ENCODE peak calls at places on chromosome 12, in five cellular contexts. J, R, N, G and L are unnamed samples.

GRCh38 chr12:18589316-18589715 is 148.5 kb downstream of the PLCZ1 start:
- DNase-seq in R (no peak), N (no peak), J (no peak), G (no peak), L (no peak)

GRCh38 chr12:115640929-115641328 is 636.6 kb downstream of the MED13L start:
- DNase-seq in R (no peak), J (no peak), G (no peak), N (no peak), L (no peak)

GRCh38 chr12:6322969-6323339 is 12.5 kb downstream of the PLEKHG6 start:
- DNase-seq in R (no peak), N (no peak), G (no peak), J (no peak), L (no peak)

GRCh38 chr12:131058700-131059099 is 105.0 kb downstream of the ADGRD1 start:
- DNase-seq in G (no peak), R (no peak), N (no peak), J (no peak), L (no peak)

GRCh38 chr12:122982494-122982850 is 2.0 kb downstream of the ARL6IP4 start:
- DNase-seq in J (no peak), N (no peak), G (no peak), R (no peak), L (no peak)

GRCh38 chr12:65673732-65674131 is 150.6 kb upstream of the HMGA2 start:
- DNase-seq in N (no peak), J (no peak), R (no peak), G (no peak), L (no peak)

GRCh38 chr12:118237908-118238307 is 102.0 kb downstream of the PEBP1 start:
- DNase-seq in N (no peak), G (peak; percentile 7), R (peak; percentile 5), J (no peak), L (peak; percentile 39)

GRCh38 chr12:57240069-57240921 is 10.7 kb downstream of the STAC3 start:
- DNase-seq in J (peak; percentile 69), G (peak; percentile 85), N (no peak), R (no peak), L (no peak)

GRCh38 chr12:106418970-106419369 is 61.4 kb downstream of the POLR3B start:
- DNase-seq in G (no peak), J (no peak), R (no peak), N (no peak), L (no peak)

GRCh38 chr12:13350946-13351345 is 154.4 kb downstream of the EMP1 start:
- DNase-seq in N (no peak), G (no peak), R (no peak), J (no peak), L (no peak)

GRCh38 chr12:118060301-118061010 is 523 bp downstream of the WSB2 start:
- DNase-seq in J (peak; percentile 78), G (peak; percentile 70), N (no peak), R (no peak), L (no peak)

GRCh38 chr12:119696943-119697342 is 29.0 kb downstream of the PRKAB1 start:
- DNase-seq in N (no peak), G (no peak), J (no peak), R (no peak), L (no peak)

GRCh38 chr12:47812797-47813490 is 6.8 kb downstream of the HDAC7 start:
- DNase-seq in N (peak; percentile 94), G (peak; percentile 96), J (peak; percentile 92), R (peak; percentile 59), L (no peak)

GRCh38 chr12:56128669-56129209 is 672 bp downstream of the ESYT1 start:
- DNase-seq in N (no peak), R (no peak), J (peak; percentile 53), G (peak; percentile 59), L (no peak)

GRCh38 chr12:109711596-109712461 is 1.8 kb upstream of the FAM222A start:
- DNase-seq in G (no peak), N (no peak), J (no peak), R (no peak), L (no peak)

GRCh38 chr12:630656-631632 is 32.3 kb downstream of the NINJ2 start:
- DNase-seq in N (no peak), J (peak; percentile 86), G (no peak), R (no peak), L (no peak)

GRCh38 chr12:47504775-47505446 is 200.9 kb downstream of the RPAP3 start:
- DNase-seq in N (no peak), G (no peak), J (no peak), R (peak; percentile 59), L (no peak)

GRCh38 chr12:38543151-38543550 is 226.6 kb downstream of the ALG10B start:
- DNase-seq in R (no peak), N (no peak), G (peak; percentile 9), J (peak; percentile 46), L (no peak)

GRCh38 chr12:65656904-65657351 is 167.4 kb upstream of the HMGA2 start:
- DNase-seq in R (peak; percentile 95), J (no peak), N (no peak), G (no peak), L (peak; percentile 95)

GRCh38 chr12:62903151-62903550 is 31.8 kb downstream of the PPM1H start:
- DNase-seq in G (no peak), N (no peak), J (no peak), R (no peak), L (no peak)

GRCh38 chr12:124347805-124348658 is 53.1 kb downstream of the RFLNA start:
- DNase-seq in R (no peak), N (no peak), G (no peak), J (no peak), L (no peak)

GRCh38 chr12:130872179-130873096 is 572 bp downstream of the RAN start:
- DNase-seq in R (no peak), G (peak; percentile 77), N (no peak), J (peak; percentile 61), L (no peak)

GRCh38 chr12:11907625-11908024 is 163.1 kb upstream of the BCL2L14 start:
- DNase-seq in R (no peak), N (no peak), G (no peak), J (no peak), L (no peak)

GRCh38 chr12:66127695-66128094 is 2.9 kb downstream of the LLPH start:
- DNase-seq in J (no peak), N (no peak), R (no peak), G (peak; percentile 39), L (no peak)

DNA sequence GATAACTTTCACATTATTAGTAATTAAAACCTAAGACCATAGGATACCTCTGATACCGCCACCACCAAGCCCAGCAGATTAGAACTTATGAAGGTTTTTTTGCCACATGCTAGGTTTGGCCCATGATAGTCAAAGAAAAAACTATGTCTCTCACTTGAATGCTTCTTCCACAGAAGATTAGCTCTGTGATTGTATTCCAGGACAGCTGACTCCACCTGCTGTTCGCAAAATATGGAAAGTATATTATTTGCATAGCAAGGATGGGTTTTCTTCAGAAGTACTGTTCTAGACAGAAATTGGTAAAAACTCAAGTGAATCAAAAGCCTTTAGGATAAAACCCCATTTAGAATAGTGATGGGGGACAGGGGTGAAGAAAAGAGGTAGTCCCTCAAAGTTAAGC is 42.2 kb downstream of the PPFIBP1 start:
- DNase-seq in N (no peak), R (no peak), G (no peak), J (no peak), L (no peak)
- TF ChIP-seq CTCF in N (peak; percentile 21), R (no peak), G (no peak), J (no peak), L (no peak)

GRCh38 chr12:15346488-15346887 is 24.2 kb downstream of the PTPRO start:
- DNase-seq in J (no peak), R (no peak), N (no peak), G (no peak), L (no peak)

GRCh38 chr12:15350643-15351042 is 28.3 kb downstream of the PTPRO start:
- DNase-seq in J (no peak), N (no peak), G (no peak), R (no peak), L (no peak)
- H3K4me3 ChIP-seq in J (no peak overlapping the region), N (no peak overlapping the region), G (no peak overlapping the region), R (no peak overlapping the region), L (no peak overlapping the region)

GRCh38 chr12:24560192-24560591 is 388.7 kb downstream of the BCAT1 start:
- DNase-seq in G (no peak), R (no peak), J (no peak), N (no peak), L (no peak)
- TF ChIP-seq CTCF in G (no peak), R (no peak), J (no peak), N (no peak), L (no peak)

GRCh38 chr12:64633940-64634337 is 23.6 kb downstream of the RASSF3 start:
- DNase-seq in J (peak; percentile 64), N (no peak), R (no peak), G (peak; percentile 49), L (peak; percentile 73)
- H3K4me3 ChIP-seq in J (no peak overlapping the region), N (no peak overlapping the region), R (no peak overlapping the region), G (no peak overlapping the region), L (no peak overlapping the region)

DNA sequence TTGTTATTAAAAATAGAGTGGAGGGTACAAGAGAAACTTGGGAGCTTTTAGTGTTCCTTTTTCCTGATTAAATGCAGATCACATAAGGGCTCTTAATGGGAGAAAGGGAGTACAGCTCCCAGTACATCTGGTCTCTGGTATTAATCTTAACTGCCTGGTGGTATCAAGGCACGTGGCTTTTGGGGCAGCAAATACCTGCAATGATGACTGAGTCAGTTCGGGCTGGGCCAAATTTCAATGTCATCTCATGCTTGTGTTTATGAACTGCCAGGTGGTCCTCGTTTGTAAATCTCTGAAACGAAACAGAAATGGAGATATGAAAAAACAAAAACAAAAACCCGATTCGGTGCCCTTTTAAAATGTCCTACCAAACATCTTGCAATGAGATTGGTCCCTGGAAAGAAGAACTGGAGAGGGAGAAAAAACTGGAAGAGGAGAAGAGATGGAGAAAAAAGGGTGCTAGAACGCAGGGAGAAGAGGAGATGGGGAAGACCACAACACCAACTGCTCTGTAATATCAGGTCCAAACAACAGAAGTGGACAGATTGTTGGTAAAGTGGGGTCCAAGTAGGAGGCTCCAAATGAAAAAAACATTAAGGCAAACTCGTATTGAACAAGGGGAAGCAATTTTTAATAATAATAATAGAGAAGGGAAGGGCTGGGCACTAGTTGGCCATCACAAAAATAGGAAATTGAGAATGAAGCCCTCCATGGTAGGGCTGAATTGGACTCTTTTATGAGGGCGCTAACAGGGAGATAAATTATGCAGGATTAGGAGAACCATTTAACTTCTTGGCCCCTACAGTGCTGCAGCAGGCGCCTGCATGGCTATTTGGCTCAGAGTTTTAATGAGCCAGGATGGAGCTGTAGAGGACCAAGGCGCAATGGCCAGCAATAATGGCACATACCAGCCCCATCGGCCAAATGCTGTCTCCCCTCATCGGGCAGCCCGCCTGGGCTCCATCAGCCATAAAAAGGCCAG is 45.4 kb upstream of the NPFF start:
- DNase-seq in R (no peak), N (no peak), J (no peak), G (no peak), L (no peak)
- TF ChIP-seq CTCF in R (no peak), N (no peak), J (no peak), G (no peak), L (no peak)

GRCh38 chr12:54033980-54034783 is 1.3 kb downstream of the HOXC5 start:
- DNase-seq in N (no peak), J (no peak), G (no peak), R (no peak), L (no peak)
- H3K4me3 ChIP-seq in N (peak overlapping the region; percentile 40), J (peak overlapping the region; percentile 37), G (peak overlapping the region; percentile 0), R (peak overlapping the region; percentile 33), L (peak overlapping the region; percentile 27)

GRCh38 chr12:85865905-85866304 is 8.2 kb upstream of the NTS start:
- DNase-seq in R (no peak), J (no peak), N (no peak), G (no peak), L (no peak)
- TF ChIP-seq CTCF in R (no peak), J (no peak), N (no peak), G (no peak), L (no peak)